ENCODE peak calls at places on chromosome 9, in eight cellular contexts. D is NCI-H1105 treated with DMSO at 0.1 percent for 48 hours, Y is caudate nucleus, I is GM23248, P is NCI-H1092, T is GM23338, B is NCI-H2029 treated with DMSO at 0.1 percent for 48 hours, G is globus pallidus. Q is an unnamed sample.

GRCh38 chr9:134863941-134864820 is 16.4 kb upstream of the FCN2 start:
- DNase-seq in I (no peak), P (no peak), T (no peak), B (no peak), G (no peak), D (no peak), Y (no peak), Q (no peak)

GRCh38 chr9:135015565-135015964 is 71.9 kb upstream of the OLFM1 start:
- DNase-seq in I (no peak), Y (no peak), G (no peak), D (no peak), T (no peak), B (no peak), P (no peak), Q (no peak)

GRCh38 chr9:84937086-84937670 is 267.6 kb downstream of the NTRK2 start:
- DNase-seq in T (peak), G (no peak), P (no peak), D (no peak), I (no peak), B (no peak), Y (peak), Q (no peak)

GRCh38 chr9:27209034-27209433 is 87.9 kb downstream of the EQTN start:
- DNase-seq in D (no peak), I (no peak), T (no peak), P (no peak), Y (no peak), B (no peak), G (no peak), Q (no peak)

GRCh38 chr9:38271666-38272241 is 120.7 kb upstream of the ALDH1B1 start:
- DNase-seq in D (no peak), B (no peak), I (no peak), T (no peak), P (no peak), G (no peak), Y (no peak), Q (no peak)

GRCh38 chr9:109887079-109887478 is 107.1 kb downstream of the PALM2AKAP2 start:
- DNase-seq in T (no peak), D (no peak), I (peak), B (no peak), Y (no peak), P (no peak), G (peak), Q (no peak)

GRCh38 chr9:98786750-98787510 is 9.4 kb downstream of the ANKS6 start:
- DNase-seq in G (no peak), I (no peak), D (no peak), B (no peak), T (no peak), P (no peak), Y (no peak), Q (no peak)

GRCh38 chr9:22114956-22115355 is 105.9 kb upstream of the CDKN2B start:
- DNase-seq in G (no peak), T (no peak), I (peak), B (no peak), Y (no peak), P (no peak), D (no peak), Q (no peak)

GRCh38 chr9:94904806-94905205 is 178.3 kb downstream of the AOPEP start:
- DNase-seq in Y (no peak), B (no peak), G (peak), D (no peak), I (no peak), T (no peak), P (no peak), Q (no peak)

GRCh38 chr9:114694146-114694545 is 12.2 kb upstream of the TEX48 start:
- DNase-seq in I (peak), G (no peak), T (no peak), B (no peak), D (no peak), P (no peak), Y (no peak), Q (no peak)

GRCh38 chr9:124788542-124789217 is 11.7 kb downstream of the OLFML2A start:
- DNase-seq in P (no peak), Y (no peak), I (no peak), T (no peak), D (no peak), G (no peak), B (no peak), Q (no peak)

GRCh38 chr9:4375424-4376195 is 75.7 kb upstream of the GLIS3 start:
- DNase-seq in D (peak), P (peak), B (no peak), I (peak), Y (no peak), T (peak), G (peak), Q (peak)

GRCh38 chr9:129962376-129962765 is 80.6 kb downstream of the FNBP1 start:
- DNase-seq in D (no peak), P (no peak), I (no peak), T (peak), G (peak), Y (no peak), B (no peak), Q (no peak)

GRCh38 chr9:69857131-69857530 is 36.5 kb downstream of the CFAP95 start:
- DNase-seq in D (no peak), T (no peak), I (peak), Y (no peak), P (no peak), B (no peak), G (no peak), Q (no peak)

GRCh38 chr9:95854386-95855015 is 21.0 kb upstream of the ERCC6L2 start:
- DNase-seq in D (no peak), Y (no peak), G (no peak), B (no peak), T (no peak), I (peak), P (no peak), Q (no peak)

GRCh38 chr9:71812385-71812784 is 44.1 kb upstream of the CEMIP2 start:
- DNase-seq in T (no peak), I (peak), D (no peak), Y (peak), P (no peak), G (peak), B (no peak), Q (peak)

GRCh38 chr9:131125038-131125287 is 423 bp upstream of the NUP214 start:
- DNase-seq in T (peak), I (no peak), B (no peak), P (no peak), G (no peak), D (no peak), Y (no peak), Q (no peak)

GRCh38 chr9:72150653-72151052 is 1.4 kb downstream of the GDA start:
- DNase-seq in G (no peak), T (no peak), I (no peak), Y (no peak), B (no peak), P (no peak), D (no peak), Q (no peak)

GRCh38 chr9:93292664-93293328 is 108.9 kb downstream of the WNK2 start:
- DNase-seq in Y (no peak), T (no peak), B (no peak), G (no peak), P (no peak), D (no peak), I (no peak), Q (no peak)

GRCh38 chr9:69936427-69936826 is 107.2 kb upstream of the MAMDC2 start:
- DNase-seq in I (peak), G (no peak), T (no peak), D (no peak), Y (no peak), P (no peak), B (no peak), Q (no peak)

GRCh38 chr9:2281031-2281802 is 266.1 kb downstream of the SMARCA2 start:
- DNase-seq in P (no peak), Y (no peak), B (no peak), I (no peak), G (no peak), T (peak), D (no peak), Q (no peak)

GRCh38 chr9:112299514-112299913 is 33.9 kb downstream of the PTBP3 start:
- DNase-seq in P (no peak), G (no peak), B (no peak), I (peak), Y (no peak), T (no peak), D (no peak), Q (no peak)

GRCh38 chr9:123998970-123999621 is 12.5 kb upstream of the LHX2 start:
- DNase-seq in G (no peak), T (peak), I (no peak), P (no peak), B (no peak), D (peak), Y (no peak), Q (no peak)

GRCh38 chr9:124399999-124400940 is 15.0 kb downstream of the PSMB7 start:
- DNase-seq in P (no peak), I (peak), G (no peak), Y (no peak), T (no peak), D (no peak), B (no peak), Q (no peak)

GRCh38 chr9:104774831-104775573 is 11.1 kb downstream of the NIPSNAP3B start:
- DNase-seq in I (no peak), B (no peak), P (no peak), Y (no peak), D (no peak), G (peak), T (no peak), Q (no peak)

GRCh38 chr9:750264-750967 is 91.1 kb upstream of the DMRT1 start:
- DNase-seq in I (no peak), D (no peak), T (no peak), B (no peak), Y (no peak), G (no peak), P (no peak), Q (peak)

GRCh38 chr9:78386746-78387145 is 89.8 kb downstream of the PSAT1 start:
- DNase-seq in P (no peak), Y (no peak), D (no peak), T (no peak), I (no peak), B (no peak), G (no peak), Q (no peak)

GRCh38 chr9:124835026-124835501 is 18.2 kb upstream of the WDR38 start:
- DNase-seq in T (no peak), P (peak), G (no peak), Y (no peak), D (peak), B (no peak), I (peak), Q (peak)

GRCh38 chr9:111621895-111622480 is 9.1 kb upstream of the DNAJC25 start:
- DNase-seq in T (peak), G (peak), B (no peak), D (no peak), P (no peak), I (peak), Y (no peak), Q (no peak)

GRCh38 chr9:68949271-68950000 is 64.5 kb downstream of the PRKACG start:
- DNase-seq in P (no peak), B (no peak), D (no peak), G (no peak), Y (no peak), T (no peak), I (no peak), Q (no peak)

GRCh38 chr9:89179535-89179919 is 909 bp upstream of the SHC3 start:
- DNase-seq in I (peak), G (no peak), P (no peak), D (peak), B (no peak), Y (no peak), T (peak), Q (no peak)

GRCh38 chr9:125755340-125755739 is 8.2 kb downstream of the PBX3 start:
- DNase-seq in Y (no peak), B (no peak), G (no peak), I (no peak), D (peak), P (no peak), T (peak), Q (no peak)

GRCh38 chr9:130997925-130998595 is 10.9 kb upstream of the LAMC3 start:
- DNase-seq in T (peak), B (no peak), Y (peak), D (peak), P (peak), G (peak), I (peak), Q (peak)

GRCh38 chr9:98002808-98003207 is 19.7 kb downstream of the ANP32B start:
- DNase-seq in Y (no peak), D (no peak), I (peak), P (no peak), B (no peak), T (no peak), G (no peak), Q (no peak)

GRCh38 chr9:126630458-126631237 is 16.9 kb downstream of the LMX1B start:
- DNase-seq in I (no peak), T (no peak), D (no peak), B (peak), Y (no peak), G (no peak), P (no peak), Q (no peak)

Q was measured in NCI-H2171.